ENCODE peak calls at places on chromosomes 2 and 18, in six cellular contexts. One of them, this sample, is unnamed.
A peak's percentile ranks its signal among the peaks of the same experiment; 100 is the strongest.

GRCh38 chr2:122007577-122007976 is 252.1 kb downstream of the TSN start:
- DNase-seq in effector memory CD8-positive, alpha-beta T cell: no peak
- DNase-seq in activated naive CD4-positive, alpha-beta T cell treated with anti-CD3 and anti-CD28 coated beads, Interleukin-2, amount 50 U/mL, for 72 hours: no peak
- DNase-seq in stimulated activated CD8-positive, alpha-beta memory T cell treated with anti-CD3 and anti-CD28 coated beads, Interleukin-7, amount 100 ng/mL, for 24 hours: no peak
- DNase-seq in glomerular endothelial cell: no peak
- DNase-seq in GM10248: no peak
- DNase-seq in this sample: no peak

GRCh38 chr2:64263315-64263714 is 119.1 kb upstream of the PELI1 start:
- DNase-seq in GM10248: no peak
- DNase-seq in stimulated activated CD8-positive, alpha-beta memory T cell treated with anti-CD3 and anti-CD28 coated beads, Interleukin-7, amount 100 ng/mL, for 24 hours: no peak
- DNase-seq in glomerular endothelial cell: peak; percentile 85
- DNase-seq in activated naive CD4-positive, alpha-beta T cell treated with anti-CD3 and anti-CD28 coated beads, Interleukin-2, amount 50 U/mL, for 72 hours: no peak
- DNase-seq in effector memory CD8-positive, alpha-beta T cell: no peak
- DNase-seq in this sample: peak; percentile 58

GRCh38 chr18:62717850-62718229 is 2.5 kb downstream of the PHLPP1 start:
- DNase-seq in activated naive CD4-positive, alpha-beta T cell treated with anti-CD3 and anti-CD28 coated beads, Interleukin-2, amount 50 U/mL, for 72 hours: no peak
- DNase-seq in effector memory CD8-positive, alpha-beta T cell: no peak
- DNase-seq in stimulated activated CD8-positive, alpha-beta memory T cell treated with anti-CD3 and anti-CD28 coated beads, Interleukin-7, amount 100 ng/mL, for 24 hours: no peak
- DNase-seq in GM10248: no peak
- DNase-seq in glomerular endothelial cell: no peak
- DNase-seq in this sample: no peak

GRCh38 chr2:235255716-235256115 is 238.1 kb upstream of the AGAP1 start:
- DNase-seq in GM10248: no peak
- DNase-seq in glomerular endothelial cell: no peak
- DNase-seq in effector memory CD8-positive, alpha-beta T cell: no peak
- DNase-seq in activated naive CD4-positive, alpha-beta T cell treated with anti-CD3 and anti-CD28 coated beads, Interleukin-2, amount 50 U/mL, for 72 hours: no peak
- DNase-seq in stimulated activated CD8-positive, alpha-beta memory T cell treated with anti-CD3 and anti-CD28 coated beads, Interleukin-7, amount 100 ng/mL, for 24 hours: no peak
- DNase-seq in this sample: peak; percentile 57

GRCh38 chr18:31992836-31993575 is 25.6 kb upstream of the RNF125 start:
- DNase-seq in glomerular endothelial cell: no peak
- DNase-seq in activated naive CD4-positive, alpha-beta T cell treated with anti-CD3 and anti-CD28 coated beads, Interleukin-2, amount 50 U/mL, for 72 hours: no peak
- DNase-seq in GM10248: no peak
- DNase-seq in effector memory CD8-positive, alpha-beta T cell: no peak
- DNase-seq in stimulated activated CD8-positive, alpha-beta memory T cell treated with anti-CD3 and anti-CD28 coated beads, Interleukin-7, amount 100 ng/mL, for 24 hours: no peak
- DNase-seq in this sample: peak; percentile 7

GRCh38 chr2:85873679-85874078 is 15.1 kb downstream of the ST3GAL5 start:
- DNase-seq in GM10248: no peak
- DNase-seq in effector memory CD8-positive, alpha-beta T cell: no peak
- DNase-seq in stimulated activated CD8-positive, alpha-beta memory T cell treated with anti-CD3 and anti-CD28 coated beads, Interleukin-7, amount 100 ng/mL, for 24 hours: no peak
- DNase-seq in glomerular endothelial cell: no peak
- DNase-seq in activated naive CD4-positive, alpha-beta T cell treated with anti-CD3 and anti-CD28 coated beads, Interleukin-2, amount 50 U/mL, for 72 hours: no peak
- DNase-seq in this sample: no peak

GRCh38 chr2:11904029-11904428 is 157.6 kb downstream of the LPIN1 start:
- DNase-seq in stimulated activated CD8-positive, alpha-beta memory T cell treated with anti-CD3 and anti-CD28 coated beads, Interleukin-7, amount 100 ng/mL, for 24 hours: no peak
- DNase-seq in glomerular endothelial cell: no peak
- DNase-seq in effector memory CD8-positive, alpha-beta T cell: no peak
- DNase-seq in GM10248: peak; percentile 44
- DNase-seq in activated naive CD4-positive, alpha-beta T cell treated with anti-CD3 and anti-CD28 coated beads, Interleukin-2, amount 50 U/mL, for 72 hours: no peak
- DNase-seq in this sample: no peak

GRCh38 chr18:61572871-61573270 is 239.6 kb downstream of the CDH20 start:
- DNase-seq in GM10248: no peak
- DNase-seq in stimulated activated CD8-positive, alpha-beta memory T cell treated with anti-CD3 and anti-CD28 coated beads, Interleukin-7, amount 100 ng/mL, for 24 hours: no peak
- DNase-seq in glomerular endothelial cell: no peak
- DNase-seq in effector memory CD8-positive, alpha-beta T cell: no peak
- DNase-seq in activated naive CD4-positive, alpha-beta T cell treated with anti-CD3 and anti-CD28 coated beads, Interleukin-2, amount 50 U/mL, for 72 hours: no peak
- DNase-seq in this sample: no peak

GRCh38 chr18:21820035-21820810 is 79.6 kb downstream of the MIB1 start:
- DNase-seq in effector memory CD8-positive, alpha-beta T cell: no peak
- DNase-seq in GM10248: peak; percentile 17
- DNase-seq in stimulated activated CD8-positive, alpha-beta memory T cell treated with anti-CD3 and anti-CD28 coated beads, Interleukin-7, amount 100 ng/mL, for 24 hours: no peak
- DNase-seq in glomerular endothelial cell: no peak
- DNase-seq in activated naive CD4-positive, alpha-beta T cell treated with anti-CD3 and anti-CD28 coated beads, Interleukin-2, amount 50 U/mL, for 72 hours: no peak
- DNase-seq in this sample: peak; percentile 50

GRCh38 chr18:46412831-46413371 is 244.1 kb downstream of the LOXHD1 start:
- DNase-seq in glomerular endothelial cell: no peak
- DNase-seq in GM10248: no peak
- DNase-seq in effector memory CD8-positive, alpha-beta T cell: no peak
- DNase-seq in activated naive CD4-positive, alpha-beta T cell treated with anti-CD3 and anti-CD28 coated beads, Interleukin-2, amount 50 U/mL, for 72 hours: no peak
- DNase-seq in stimulated activated CD8-positive, alpha-beta memory T cell treated with anti-CD3 and anti-CD28 coated beads, Interleukin-7, amount 100 ng/mL, for 24 hours: no peak
- DNase-seq in this sample: no peak

GRCh38 chr2:240604291-240604938 is 17.9 kb downstream of the CAPN10 start:
- DNase-seq in effector memory CD8-positive, alpha-beta T cell: no peak
- DNase-seq in stimulated activated CD8-positive, alpha-beta memory T cell treated with anti-CD3 and anti-CD28 coated beads, Interleukin-7, amount 100 ng/mL, for 24 hours: no peak
- DNase-seq in glomerular endothelial cell: peak; percentile 48
- DNase-seq in activated naive CD4-positive, alpha-beta T cell treated with anti-CD3 and anti-CD28 coated beads, Interleukin-2, amount 50 U/mL, for 72 hours: no peak
- DNase-seq in GM10248: peak; percentile 56
- DNase-seq in this sample: peak; percentile 71

GRCh38 chr18:59864446-59864764 is 35.4 kb upstream of the PMAIP1 start:
- DNase-seq in activated naive CD4-positive, alpha-beta T cell treated with anti-CD3 and anti-CD28 coated beads, Interleukin-2, amount 50 U/mL, for 72 hours: no peak
- DNase-seq in effector memory CD8-positive, alpha-beta T cell: no peak
- DNase-seq in GM10248: no peak
- DNase-seq in glomerular endothelial cell: no peak
- DNase-seq in stimulated activated CD8-positive, alpha-beta memory T cell treated with anti-CD3 and anti-CD28 coated beads, Interleukin-7, amount 100 ng/mL, for 24 hours: no peak
- DNase-seq in this sample: no peak

GRCh38 chr2:237025090-237025865 is 60.4 kb upstream of the COPS8 start:
- DNase-seq in stimulated activated CD8-positive, alpha-beta memory T cell treated with anti-CD3 and anti-CD28 coated beads, Interleukin-7, amount 100 ng/mL, for 24 hours: no peak
- DNase-seq in GM10248: no peak
- DNase-seq in glomerular endothelial cell: no peak
- DNase-seq in effector memory CD8-positive, alpha-beta T cell: no peak
- DNase-seq in activated naive CD4-positive, alpha-beta T cell treated with anti-CD3 and anti-CD28 coated beads, Interleukin-2, amount 50 U/mL, for 72 hours: no peak
- DNase-seq in this sample: peak; percentile 90

GRCh38 chr2:222304737-222305509 is 6.1 kb upstream of the PAX3 start:
- DNase-seq in effector memory CD8-positive, alpha-beta T cell: no peak
- DNase-seq in stimulated activated CD8-positive, alpha-beta memory T cell treated with anti-CD3 and anti-CD28 coated beads, Interleukin-7, amount 100 ng/mL, for 24 hours: no peak
- DNase-seq in GM10248: no peak
- DNase-seq in activated naive CD4-positive, alpha-beta T cell treated with anti-CD3 and anti-CD28 coated beads, Interleukin-2, amount 50 U/mL, for 72 hours: no peak
- DNase-seq in glomerular endothelial cell: no peak
- DNase-seq in this sample: no peak

GRCh38 chr2:142596334-142597088 is 281.0 kb upstream of the KYNU start:
- DNase-seq in GM10248: no peak
- DNase-seq in glomerular endothelial cell: no peak
- DNase-seq in effector memory CD8-positive, alpha-beta T cell: no peak
- DNase-seq in stimulated activated CD8-positive, alpha-beta memory T cell treated with anti-CD3 and anti-CD28 coated beads, Interleukin-7, amount 100 ng/mL, for 24 hours: no peak
- DNase-seq in activated naive CD4-positive, alpha-beta T cell treated with anti-CD3 and anti-CD28 coated beads, Interleukin-2, amount 50 U/mL, for 72 hours: no peak
- DNase-seq in this sample: no peak

GRCh38 chr18:24214144-24214543 is 75.3 kb downstream of the CABYR start:
- DNase-seq in GM10248: no peak
- DNase-seq in stimulated activated CD8-positive, alpha-beta memory T cell treated with anti-CD3 and anti-CD28 coated beads, Interleukin-7, amount 100 ng/mL, for 24 hours: no peak
- DNase-seq in effector memory CD8-positive, alpha-beta T cell: no peak
- DNase-seq in activated naive CD4-positive, alpha-beta T cell treated with anti-CD3 and anti-CD28 coated beads, Interleukin-2, amount 50 U/mL, for 72 hours: no peak
- DNase-seq in glomerular endothelial cell: no peak
- DNase-seq in this sample: no peak

GRCh38 chr2:113857454-113857853 is 32.4 kb upstream of the ACTR3 start:
- DNase-seq in effector memory CD8-positive, alpha-beta T cell: no peak
- DNase-seq in GM10248: no peak
- DNase-seq in stimulated activated CD8-positive, alpha-beta memory T cell treated with anti-CD3 and anti-CD28 coated beads, Interleukin-7, amount 100 ng/mL, for 24 hours: no peak
- DNase-seq in glomerular endothelial cell: no peak
- DNase-seq in activated naive CD4-positive, alpha-beta T cell treated with anti-CD3 and anti-CD28 coated beads, Interleukin-2, amount 50 U/mL, for 72 hours: no peak
- DNase-seq in this sample: no peak

GRCh38 chr2:160635488-160635887 is 141.9 kb upstream of the RBMS1 start:
- DNase-seq in GM10248: no peak
- DNase-seq in stimulated activated CD8-positive, alpha-beta memory T cell treated with anti-CD3 and anti-CD28 coated beads, Interleukin-7, amount 100 ng/mL, for 24 hours: no peak
- DNase-seq in activated naive CD4-positive, alpha-beta T cell treated with anti-CD3 and anti-CD28 coated beads, Interleukin-2, amount 50 U/mL, for 72 hours: no peak
- DNase-seq in effector memory CD8-positive, alpha-beta T cell: no peak
- DNase-seq in glomerular endothelial cell: no peak
- DNase-seq in this sample: peak; percentile 47

GRCh38 chr18:45321520-45321919 is 293.8 kb upstream of the SLC14A2 start:
- DNase-seq in activated naive CD4-positive, alpha-beta T cell treated with anti-CD3 and anti-CD28 coated beads, Interleukin-2, amount 50 U/mL, for 72 hours: no peak
- DNase-seq in effector memory CD8-positive, alpha-beta T cell: no peak
- DNase-seq in GM10248: no peak
- DNase-seq in stimulated activated CD8-positive, alpha-beta memory T cell treated with anti-CD3 and anti-CD28 coated beads, Interleukin-7, amount 100 ng/mL, for 24 hours: no peak
- DNase-seq in glomerular endothelial cell: no peak
- DNase-seq in this sample: no peak

GRCh38 chr2:226077031-226077430 is 677.5 kb downstream of the NYAP2 start:
- DNase-seq in glomerular endothelial cell: no peak
- DNase-seq in GM10248: no peak
- DNase-seq in effector memory CD8-positive, alpha-beta T cell: no peak
- DNase-seq in stimulated activated CD8-positive, alpha-beta memory T cell treated with anti-CD3 and anti-CD28 coated beads, Interleukin-7, amount 100 ng/mL, for 24 hours: no peak
- DNase-seq in activated naive CD4-positive, alpha-beta T cell treated with anti-CD3 and anti-CD28 coated beads, Interleukin-2, amount 50 U/mL, for 72 hours: no peak
- DNase-seq in this sample: no peak

GRCh38 chr2:240556553-240557100 is 1.2 kb downstream of the ANKMY1 start:
- DNase-seq in effector memory CD8-positive, alpha-beta T cell: peak; percentile 75
- DNase-seq in glomerular endothelial cell: no peak
- DNase-seq in GM10248: peak; percentile 71
- DNase-seq in activated naive CD4-positive, alpha-beta T cell treated with anti-CD3 and anti-CD28 coated beads, Interleukin-2, amount 50 U/mL, for 72 hours: peak; percentile 78
- DNase-seq in stimulated activated CD8-positive, alpha-beta memory T cell treated with anti-CD3 and anti-CD28 coated beads, Interleukin-7, amount 100 ng/mL, for 24 hours: no peak
- DNase-seq in this sample: peak; percentile 71

GRCh38 chr2:238761802-238762373 is 86.0 kb upstream of the TWIST2 start:
- DNase-seq in activated naive CD4-positive, alpha-beta T cell treated with anti-CD3 and anti-CD28 coated beads, Interleukin-2, amount 50 U/mL, for 72 hours: no peak
- DNase-seq in GM10248: no peak
- DNase-seq in stimulated activated CD8-positive, alpha-beta memory T cell treated with anti-CD3 and anti-CD28 coated beads, Interleukin-7, amount 100 ng/mL, for 24 hours: no peak
- DNase-seq in glomerular endothelial cell: no peak
- DNase-seq in effector memory CD8-positive, alpha-beta T cell: no peak
- DNase-seq in this sample: peak; percentile 68

GRCh38 chr2:108927936-108928659 is 60.9 kb downstream of the EDAR start:
- DNase-seq in GM10248: peak; percentile 58
- DNase-seq in activated naive CD4-positive, alpha-beta T cell treated with anti-CD3 and anti-CD28 coated beads, Interleukin-2, amount 50 U/mL, for 72 hours: peak; percentile 33
- DNase-seq in stimulated activated CD8-positive, alpha-beta memory T cell treated with anti-CD3 and anti-CD28 coated beads, Interleukin-7, amount 100 ng/mL, for 24 hours: no peak
- DNase-seq in glomerular endothelial cell: peak; percentile 2
- DNase-seq in effector memory CD8-positive, alpha-beta T cell: peak; percentile 22
- DNase-seq in this sample: peak; percentile 81

GRCh38 chr18:63148449-63149199 is 170.9 kb downstream of the BCL2 start:
- DNase-seq in glomerular endothelial cell: no peak
- DNase-seq in effector memory CD8-positive, alpha-beta T cell: no peak
- DNase-seq in stimulated activated CD8-positive, alpha-beta memory T cell treated with anti-CD3 and anti-CD28 coated beads, Interleukin-7, amount 100 ng/mL, for 24 hours: no peak
- DNase-seq in activated naive CD4-positive, alpha-beta T cell treated with anti-CD3 and anti-CD28 coated beads, Interleukin-2, amount 50 U/mL, for 72 hours: no peak
- DNase-seq in GM10248: no peak
- DNase-seq in this sample: peak; percentile 85

GRCh38 chr2:116877944-116878343 is 936.5 kb upstream of the DDX18 start:
- DNase-seq in GM10248: no peak
- DNase-seq in effector memory CD8-positive, alpha-beta T cell: no peak
- DNase-seq in glomerular endothelial cell: no peak
- DNase-seq in activated naive CD4-positive, alpha-beta T cell treated with anti-CD3 and anti-CD28 coated beads, Interleukin-2, amount 50 U/mL, for 72 hours: no peak
- DNase-seq in stimulated activated CD8-positive, alpha-beta memory T cell treated with anti-CD3 and anti-CD28 coated beads, Interleukin-7, amount 100 ng/mL, for 24 hours: no peak
- DNase-seq in this sample: no peak

GRCh38 chr2:42928161-42928691 is 135.8 kb upstream of the HAAO start:
- DNase-seq in GM10248: no peak
- DNase-seq in activated naive CD4-positive, alpha-beta T cell treated with anti-CD3 and anti-CD28 coated beads, Interleukin-2, amount 50 U/mL, for 72 hours: no peak
- DNase-seq in effector memory CD8-positive, alpha-beta T cell: no peak
- DNase-seq in glomerular endothelial cell: no peak
- DNase-seq in stimulated activated CD8-positive, alpha-beta memory T cell treated with anti-CD3 and anti-CD28 coated beads, Interleukin-7, amount 100 ng/mL, for 24 hours: no peak
- DNase-seq in this sample: no peak

GRCh38 chr2:241770185-241770935 is 6.3 kb upstream of the GAL3ST2 start:
- DNase-seq in stimulated activated CD8-positive, alpha-beta memory T cell treated with anti-CD3 and anti-CD28 coated beads, Interleukin-7, amount 100 ng/mL, for 24 hours: no peak
- DNase-seq in effector memory CD8-positive, alpha-beta T cell: no peak
- DNase-seq in glomerular endothelial cell: no peak
- DNase-seq in activated naive CD4-positive, alpha-beta T cell treated with anti-CD3 and anti-CD28 coated beads, Interleukin-2, amount 50 U/mL, for 72 hours: no peak
- DNase-seq in GM10248: peak; percentile 15
- DNase-seq in this sample: peak; percentile 11